ENCODE peak calls at places on chromosomes 2 and 18, in four cellular contexts. One of them, this sample, is unnamed.

GRCh38 chr2:12948231-12948962 is 231.7 kb downstream of the TRIB2 start:
- DNase-seq in neuronal stem cell: no peak
- DNase-seq in H1: no peak
- DNase-seq in IMR-90: peak; percentile 71
- DNase-seq in this sample: no peak

GRCh38 chr2:165016772-165017411 is 61.6 kb upstream of the SLC38A11 start:
- DNase-seq in IMR-90: peak; percentile 65
- DNase-seq in H1: no peak
- DNase-seq in neuronal stem cell: peak; percentile 33
- DNase-seq in this sample: peak; percentile 46

GRCh38 chr18:77054288-77054605 is 78.3 kb downstream of the MBP start:
- DNase-seq in neuronal stem cell: no peak
- DNase-seq in IMR-90: no peak
- DNase-seq in H1: no peak
- DNase-seq in this sample: no peak

GRCh38 chr2:241931084-241931975 is 61.8 kb downstream of the RTP5 start:
- DNase-seq in neuronal stem cell: no peak
- DNase-seq in H1: no peak
- DNase-seq in IMR-90: no peak
- DNase-seq in this sample: peak; percentile 23

GRCh38 chr2:224836263-224836662 is 120.1 kb upstream of the CCDC195 start:
- DNase-seq in IMR-90: peak; percentile 48
- DNase-seq in H1: no peak
- DNase-seq in neuronal stem cell: no peak
- DNase-seq in this sample: no peak

GRCh38 chr2:135948141-135948540 is 37.3 kb downstream of the DARS1 start:
- DNase-seq in H1: no peak
- DNase-seq in neuronal stem cell: no peak
- DNase-seq in IMR-90: no peak
- DNase-seq in this sample: no peak

GRCh38 chr2:196041786-196042185 is 26.9 kb downstream of the DNAH7 start:
- DNase-seq in neuronal stem cell: no peak
- DNase-seq in H1: no peak
- DNase-seq in IMR-90: no peak
- DNase-seq in this sample: no peak

GRCh38 chr2:190718652-190719526 is 70.0 kb downstream of the NAB1 start:
- DNase-seq in neuronal stem cell: no peak
- DNase-seq in IMR-90: peak; percentile 81
- DNase-seq in H1: no peak
- DNase-seq in this sample: no peak

GRCh38 chr18:45664824-45665763 is 49.8 kb downstream of the SLC14A2 start:
- DNase-seq in neuronal stem cell: peak; percentile 74
- DNase-seq in H1: peak; percentile 70
- DNase-seq in IMR-90: peak; percentile 68
- DNase-seq in this sample: peak; percentile 62

GRCh38 chr2:69082430-69082997 is 69.5 kb downstream of the ANTXR1 start:
- DNase-seq in H1: no peak
- DNase-seq in neuronal stem cell: no peak
- DNase-seq in IMR-90: peak; percentile 90
- DNase-seq in this sample: no peak

GRCh38 chr2:69081001-69081400 is 68.0 kb downstream of the ANTXR1 start:
- DNase-seq in IMR-90: no peak
- DNase-seq in neuronal stem cell: no peak
- DNase-seq in H1: no peak
- DNase-seq in this sample: no peak

GRCh38 chr2:69084492-69084891 is 71.5 kb downstream of the ANTXR1 start:
- DNase-seq in neuronal stem cell: no peak
- DNase-seq in H1: no peak
- DNase-seq in IMR-90: no peak
- DNase-seq in this sample: no peak

GRCh38 chr2:69081757-69082156 is 68.8 kb downstream of the ANTXR1 start:
- DNase-seq in neuronal stem cell: no peak
- DNase-seq in IMR-90: no peak
- DNase-seq in H1: no peak
- DNase-seq in this sample: no peak

DNA sequence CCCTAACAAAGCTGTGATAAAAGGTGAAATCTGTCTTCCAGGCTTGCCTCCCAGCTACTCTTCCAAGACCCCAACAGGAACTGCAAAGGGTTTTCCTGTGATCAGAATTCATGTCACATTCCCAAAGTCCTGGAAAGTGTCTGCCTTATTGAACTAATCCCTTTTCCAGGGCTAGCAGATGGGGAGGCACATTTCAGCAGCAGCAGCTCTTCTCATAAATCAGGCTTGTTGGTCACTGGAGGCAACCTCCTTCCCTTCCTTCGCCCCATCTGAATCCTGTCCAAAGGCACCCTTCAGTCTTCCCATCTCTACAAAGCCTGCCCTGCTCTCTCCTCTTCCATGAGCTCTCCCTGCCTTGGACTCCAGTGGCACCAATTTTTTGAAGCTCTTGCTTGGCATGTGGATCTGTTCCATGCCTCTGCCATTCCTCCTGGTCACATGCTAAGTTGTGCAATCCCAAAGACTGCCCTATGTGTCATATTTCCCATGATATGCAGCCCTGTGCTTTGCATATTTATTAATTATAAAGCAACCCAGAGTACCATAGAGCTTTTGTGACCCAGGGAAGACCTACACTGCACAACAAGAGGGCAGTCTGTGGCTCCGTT is 70.3 kb downstream of the ANTXR1 start:
- DNase-seq in H1: no peak
- DNase-seq in neuronal stem cell: no peak
- DNase-seq in IMR-90: peak; percentile 45
- DNase-seq in this sample: no peak
- H3K18ac ChIP-seq in H1: no peak overlapping the region
- H3K18ac ChIP-seq in neuronal stem cell: no peak overlapping the region
- H3K18ac ChIP-seq in IMR-90: peak overlapping the region; percentile 92
- H3K18ac ChIP-seq in this sample: no peak overlapping the region

GRCh38 chr18:4181882-4182568 is 273.1 kb downstream of the DLGAP1 start:
- DNase-seq in IMR-90: no peak
- DNase-seq in neuronal stem cell: no peak
- DNase-seq in H1: no peak
- DNase-seq in this sample: peak; percentile 52
- H3K23ac ChIP-seq in IMR-90: no peak overlapping the region
- H3K23ac ChIP-seq in neuronal stem cell: no peak overlapping the region
- H3K23ac ChIP-seq in H1: no peak overlapping the region
- H3K23ac ChIP-seq in this sample: no peak overlapping the region

DNA sequence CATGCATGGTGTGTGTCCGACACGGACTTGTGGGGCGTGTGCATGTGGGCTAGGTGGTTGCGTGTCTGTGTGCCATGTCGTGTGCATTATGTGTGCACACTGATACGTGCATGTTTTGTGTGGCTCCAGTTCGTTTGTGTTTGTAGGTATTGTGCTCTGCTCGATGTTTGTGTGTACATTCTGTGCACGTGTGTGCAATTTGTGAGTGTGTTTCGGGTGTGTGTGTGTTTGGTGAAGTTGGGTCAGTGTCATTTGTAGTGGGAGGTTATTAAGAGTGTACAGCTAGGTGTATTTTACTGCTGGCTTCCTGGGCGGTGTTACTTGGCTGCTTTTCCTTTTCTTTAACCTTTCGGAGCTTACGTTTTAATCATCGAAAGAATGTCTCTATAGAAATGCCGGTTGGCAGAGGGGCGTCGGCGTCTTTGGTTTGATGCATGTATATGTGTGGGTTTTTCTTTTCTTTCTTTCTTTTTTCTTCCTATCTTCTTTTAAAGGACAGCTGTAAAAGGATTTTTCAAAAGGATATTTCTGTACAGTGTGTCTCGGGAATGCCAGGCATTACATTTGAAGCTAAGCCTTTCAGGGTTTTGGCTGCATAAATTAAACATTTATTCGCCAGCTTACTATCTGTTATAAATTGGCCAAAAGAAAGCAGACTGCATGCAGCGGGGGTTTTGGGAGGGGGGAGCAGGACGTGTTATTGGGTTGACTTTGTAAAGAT is 1.3 kb downstream of the ASXL3 start:
- DNase-seq in H1: no peak
- DNase-seq in neuronal stem cell: peak; percentile 27
- DNase-seq in IMR-90: no peak
- DNase-seq in this sample: no peak
- H4K8ac ChIP-seq in H1: no peak overlapping the region
- H4K8ac ChIP-seq in neuronal stem cell: no peak overlapping the region
- H4K8ac ChIP-seq in IMR-90: no peak overlapping the region
- H4K8ac ChIP-seq in this sample: peak overlapping the region; percentile 91

DNA sequence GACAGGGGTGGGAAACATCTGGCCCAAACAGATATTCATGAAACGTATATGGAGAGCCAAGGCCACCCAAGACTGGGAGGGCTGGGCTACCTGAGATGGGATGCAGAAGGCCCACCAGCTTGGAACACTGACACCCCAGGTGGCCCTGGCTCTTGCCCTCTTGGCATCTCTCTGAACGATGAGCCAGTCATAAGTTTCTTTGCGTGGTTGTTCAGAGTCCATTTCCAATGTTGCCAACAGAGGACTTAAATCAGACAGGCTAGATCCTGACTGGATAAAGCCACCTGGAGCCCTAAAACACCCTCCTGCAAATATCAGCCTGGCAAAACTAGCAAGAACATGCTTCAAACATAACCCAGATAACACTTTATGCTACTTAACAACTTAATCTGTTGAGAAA is 42.6 kb downstream of the LPIN2 start:
- DNase-seq in neuronal stem cell: no peak
- DNase-seq in IMR-90: no peak
- DNase-seq in H1: no peak
- DNase-seq in this sample: no peak
- H3K18ac ChIP-seq in neuronal stem cell: no peak overlapping the region
- H3K18ac ChIP-seq in IMR-90: no peak overlapping the region
- H3K18ac ChIP-seq in H1: no peak overlapping the region
- H3K18ac ChIP-seq in this sample: no peak overlapping the region

GRCh38 chr2:3141696-3142095 is 235.9 kb downstream of the EIPR1 start:
- DNase-seq in neuronal stem cell: no peak
- DNase-seq in H1: no peak
- DNase-seq in IMR-90: no peak
- DNase-seq in this sample: no peak

GRCh38 chr2:3134026-3134571 is 243.5 kb downstream of the EIPR1 start:
- DNase-seq in neuronal stem cell: no peak
- DNase-seq in H1: no peak
- DNase-seq in IMR-90: no peak
- DNase-seq in this sample: no peak

GRCh38 chr2:3138621-3139020 is 239.0 kb downstream of the EIPR1 start:
- DNase-seq in IMR-90: no peak
- DNase-seq in neuronal stem cell: no peak
- DNase-seq in H1: no peak
- DNase-seq in this sample: no peak

GRCh38 chr2:3135676-3136075 is 241.9 kb downstream of the EIPR1 start:
- DNase-seq in neuronal stem cell: no peak
- DNase-seq in H1: no peak
- DNase-seq in IMR-90: no peak
- DNase-seq in this sample: no peak

DNA sequence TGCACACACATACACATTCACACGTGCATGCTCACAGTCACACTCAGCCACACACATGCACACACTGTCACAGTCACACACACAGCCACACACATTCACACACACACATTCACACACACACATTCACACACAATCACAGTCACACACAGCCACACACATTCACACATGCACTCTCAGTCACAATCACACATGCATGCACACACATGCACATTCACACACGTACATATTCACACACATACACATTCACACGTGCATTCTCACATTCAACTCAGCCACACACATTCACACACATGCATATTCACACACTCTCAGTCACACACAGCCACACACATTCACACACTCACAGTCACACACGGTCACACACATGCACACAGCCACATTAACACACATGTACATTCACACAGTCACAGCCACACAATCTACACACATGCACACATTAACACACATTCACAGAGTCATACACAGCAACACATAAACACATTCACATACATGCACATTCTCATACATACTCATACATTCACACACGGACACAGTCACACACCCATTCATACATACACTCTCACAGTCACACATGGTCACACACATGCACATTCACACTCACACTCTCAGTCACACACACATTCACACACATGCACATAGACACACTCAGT is 239.8 kb downstream of the EIPR1 start:
- DNase-seq in IMR-90: no peak
- DNase-seq in neuronal stem cell: no peak
- DNase-seq in H1: no peak
- DNase-seq in this sample: no peak
- H3K23ac ChIP-seq in IMR-90: no peak overlapping the region
- H3K23ac ChIP-seq in neuronal stem cell: peak overlapping the region; percentile 6
- H3K23ac ChIP-seq in H1: peak overlapping the region; percentile 52
- H3K23ac ChIP-seq in this sample: no peak overlapping the region

DNA sequence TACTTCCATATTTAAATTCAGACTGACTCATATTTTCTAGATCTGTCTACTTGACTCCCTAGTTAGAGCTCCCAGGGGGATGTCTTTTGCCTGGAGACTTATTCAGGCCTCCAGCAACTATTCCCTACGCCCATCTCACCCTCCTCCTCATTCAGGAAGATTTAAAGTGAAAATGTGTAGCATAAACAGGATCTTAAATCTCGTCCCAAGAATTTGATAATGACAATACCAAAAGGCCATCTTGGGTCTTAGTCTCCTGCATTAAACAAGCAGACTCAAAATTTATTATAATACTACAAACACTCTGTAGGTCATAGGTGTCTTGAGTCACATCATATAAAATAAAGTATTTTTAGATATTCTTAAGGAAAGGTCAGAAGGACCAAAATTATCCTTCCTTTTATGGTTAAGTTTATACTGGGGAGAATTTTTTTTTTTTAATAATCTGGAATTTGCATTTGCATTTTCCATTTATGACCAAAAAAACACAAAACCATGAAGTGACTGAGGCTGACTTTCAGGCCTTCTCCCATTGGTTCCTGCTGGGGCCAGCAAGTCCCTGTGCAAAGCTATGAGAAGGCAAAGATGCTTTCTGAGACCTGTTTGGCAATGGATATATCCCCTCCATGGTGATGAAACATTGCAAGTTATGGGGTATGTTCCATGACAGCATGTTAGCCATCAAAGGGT is 60.6 kb downstream of the KIAA2012 start:
- DNase-seq in IMR-90: peak; percentile 53
- DNase-seq in H1: no peak
- DNase-seq in neuronal stem cell: no peak
- DNase-seq in this sample: no peak
- H4K8ac ChIP-seq in IMR-90: peak overlapping the region; percentile 12
- H4K8ac ChIP-seq in H1: no peak overlapping the region
- H4K8ac ChIP-seq in neuronal stem cell: no peak overlapping the region
- H4K8ac ChIP-seq in this sample: no peak overlapping the region